ENCODE peak calls at places on chromosomes 7 and 10, in seven cellular contexts. V is mammary epithelial cell, P is transverse colon, F is tibial artery, A is breast epithelium, K is fibroblast of lung, Y is cardiac muscle cell. X is an unnamed sample.

GRCh38 chr10:93415693-93416092 is 66.4 kb downstream of the MYOF start:
- DNase-seq in V (no peak), P (no peak), F (no peak), A (no peak), K (no peak), Y (no peak), X (no peak)

GRCh38 chr10:131318791-131319190 is 7.3 kb upstream of the TCERG1L start:
- DNase-seq in V (no peak), P (no peak), F (no peak), A (no peak), K (no peak), Y (no peak), X (no peak)

GRCh38 chr7:151063212-151063561 is 3.8 kb downstream of the SLC4A2 start:
- DNase-seq in V (peak; percentile 60), P (no peak), F (peak; percentile 71), A (no peak), K (peak; percentile 64), Y (no peak), X (no peak)

GRCh38 chr7:27547401-27547800 is 115.3 kb downstream of the HIBADH start:
- DNase-seq in V (no peak), P (no peak), F (no peak), A (no peak), K (no peak), Y (no peak), X (no peak)

GRCh38 chr7:158957921-158958471 is 101.6 kb downstream of the DYNC2I1 start:
- DNase-seq in V (peak; percentile 43), P (peak; percentile 95), F (no peak), A (peak; percentile 58), K (no peak), Y (no peak), X (no peak)

GRCh38 chr10:33886299-33886698 is 551.8 kb upstream of the NRP1 start:
- DNase-seq in V (no peak), P (no peak), F (no peak), A (no peak), K (no peak), Y (no peak), X (no peak)

GRCh38 chr10:28282341-28282740 is 20.5 kb downstream of the MPP7 start:
- DNase-seq in V (no peak), P (no peak), F (no peak), A (no peak), K (no peak), Y (no peak), X (no peak)

GRCh38 chr10:78363190-78363589 is 329.5 kb downstream of the RPS24 start:
- DNase-seq in V (no peak), P (no peak), F (no peak), A (no peak), K (no peak), Y (no peak), X (no peak)

GRCh38 chr7:145212050-145212449 is 376.2 kb upstream of the TPK1 start:
- DNase-seq in V (no peak), P (no peak), F (no peak), A (no peak), K (peak; percentile 98), Y (no peak), X (no peak)

GRCh38 chr7:158260567-158261361 is 326.9 kb downstream of the PTPRN2 start:
- DNase-seq in V (no peak), P (no peak), F (no peak), A (no peak), K (no peak), Y (no peak), X (no peak)

GRCh38 chr7:128829391-128830166 is 627 bp upstream of the FLNC start:
- DNase-seq in V (no peak), P (no peak), F (no peak), A (no peak), K (peak; percentile 55), Y (peak; percentile 68), X (peak; percentile 64)

GRCh38 chr7:151426906-151427704 is 12.8 kb downstream of the CRYGN start:
- DNase-seq in V (no peak), P (no peak), F (no peak), A (no peak), K (no peak), Y (no peak), X (no peak)

GRCh38 chr7:44259547-44260457 is 59.0 kb downstream of the YKT6 start:
- DNase-seq in V (peak; percentile 71), P (peak; percentile 15), F (peak; percentile 82), A (peak; percentile 70), K (peak; percentile 99), Y (no peak), X (peak; percentile 39)

GRCh38 chr7:157268540-157268939 is 68.3 kb upstream of the DNAJB6 start:
- DNase-seq in V (no peak), P (no peak), F (no peak), A (no peak), K (no peak), Y (no peak), X (no peak)

GRCh38 chr10:1608408-1609037 is 128.8 kb downstream of the ADARB2 start:
- DNase-seq in V (no peak), P (no peak), F (no peak), A (no peak), K (no peak), Y (no peak), X (no peak)

GRCh38 chr7:94431620-94432295 is 37.1 kb downstream of the COL1A2 start:
- DNase-seq in V (no peak), P (no peak), F (no peak), A (no peak), K (peak; percentile 69), Y (no peak), X (no peak)

DNA sequence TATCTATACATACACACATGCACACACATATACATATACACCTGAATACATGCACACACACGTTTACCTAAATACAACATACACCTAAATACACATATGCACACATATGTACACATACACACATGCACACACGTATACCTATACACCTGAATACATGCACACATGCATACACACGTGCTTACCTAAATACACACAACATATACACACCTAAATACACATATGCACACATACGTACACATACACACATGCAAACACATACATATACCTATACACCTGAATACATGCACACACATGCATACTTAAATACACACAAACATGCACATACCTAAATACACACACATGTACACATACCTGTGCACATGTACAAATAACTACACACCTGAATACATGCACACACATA is 433.8 kb upstream of the FOXK1 start:
- DNase-seq in V (no peak), P (no peak), F (no peak), A (no peak), K (no peak), Y (no peak), X (no peak)
- H3K9me3 ChIP-seq in V (peaks cover 30% of the 10 kb centered on the region), P (no peaks in the 10 kb centered on the region), F (peaks cover 17% of the 10 kb centered on the region), A (peaks cover 28% of the 10 kb centered on the region), K (no peaks in the 10 kb centered on the region), Y (no peaks in the 10 kb centered on the region), X (peaks cover 15% of the 10 kb centered on the region)

GRCh38 chr7:12684733-12685132 is 2.7 kb upstream of the ARL4A start:
- DNase-seq in V (no peak), P (no peak), F (no peak), A (no peak), K (no peak), Y (no peak), X (no peak)

GRCh38 chr7:12686234-12686893 is 1.1 kb upstream of the ARL4A start:
- DNase-seq in V (peak; percentile 90), P (peak; percentile 97), F (peak; percentile 87), A (peak; percentile 92), K (peak; percentile 94), Y (peak; percentile 88), X (peak; percentile 91)

GRCh38 chr7:12684186-12684585 is 3.2 kb upstream of the ARL4A start:
- DNase-seq in V (no peak), P (no peak), F (no peak), A (no peak), K (no peak), Y (no peak), X (no peak)

GRCh38 chr7:12686894-12687212 is 580 bp upstream of the ARL4A start:
- DNase-seq in V (no peak), P (no peak), F (no peak), A (no peak), K (no peak), Y (no peak), X (no peak)

DNA sequence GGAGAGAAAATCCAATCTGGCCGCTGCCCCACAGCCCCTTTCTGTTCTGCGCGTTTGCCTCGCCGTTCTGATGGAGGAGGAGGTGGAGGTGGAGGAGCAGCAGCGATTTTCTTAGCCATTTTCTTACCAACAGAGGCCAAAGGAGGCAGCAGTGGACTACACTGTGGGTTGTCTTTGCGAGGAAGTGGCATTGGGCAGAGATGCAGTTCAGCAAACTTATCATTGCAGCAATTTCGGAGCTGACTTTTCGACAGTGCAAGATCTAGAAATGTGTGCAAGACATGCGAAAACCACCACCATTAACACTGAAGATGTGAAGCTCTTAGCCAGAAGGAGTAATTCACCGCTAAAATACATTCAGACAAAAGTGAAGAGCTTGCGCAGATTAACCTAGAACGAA is 1.9 kb upstream of the ARL4A start:
- DNase-seq in V (no peak), P (no peak), F (peak; percentile 33), A (no peak), K (peak; percentile 53), Y (peak; percentile 29), X (peak; percentile 26)
- TF ChIP-seq CTCF in V (peak; percentile 22), P (peak; percentile 8), F (peak; percentile 49), A (no peak), K (peak; percentile 50), Y (peak; percentile 59), X (peak; percentile 49)

GRCh38 chr7:56250135-56250534 is 133.9 kb upstream of the NUPR2 start:
- DNase-seq in V (no peak), P (no peak), F (no peak), A (no peak), K (no peak), Y (no peak), X (no peak)

DNA sequence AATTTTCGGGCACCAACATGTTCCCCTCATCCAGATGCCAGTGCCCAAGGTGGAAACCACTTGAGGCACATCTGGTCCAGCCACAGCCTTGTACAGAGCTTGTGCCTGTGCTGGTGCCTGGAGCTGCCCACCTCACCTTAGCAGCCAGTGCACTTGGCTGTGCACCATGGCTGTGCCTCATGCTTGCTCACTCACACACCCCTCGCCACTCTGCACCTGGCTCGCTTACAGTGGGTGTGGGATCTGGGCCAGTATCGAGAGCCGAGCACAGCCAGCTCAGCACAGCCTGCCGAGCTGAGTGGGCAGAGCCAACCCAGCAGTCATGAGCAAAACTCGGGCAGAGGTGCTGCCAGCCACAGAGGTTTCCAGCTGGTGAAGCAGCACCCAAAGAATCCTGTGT is 139.9 kb upstream of the NUPR2 start:
- DNase-seq in V (no peak), P (no peak), F (no peak), A (peak; percentile 50), K (no peak), Y (no peak), X (no peak)
- H3K9me3 ChIP-seq in V (peaks cover 12% of the 10 kb centered on the region), P (no peaks in the 10 kb centered on the region), F (peaks cover 5% of the 10 kb centered on the region), A (peaks cover 12% of the 10 kb centered on the region), K (no peaks in the 10 kb centered on the region), Y (no peaks in the 10 kb centered on the region), X (no peaks in the 10 kb centered on the region)

GRCh38 chr7:51314726-51315125 is 1.9 kb downstream of the COBL start:
- DNase-seq in V (no peak), P (no peak), F (no peak), A (no peak), K (no peak), Y (no peak), X (no peak)

GRCh38 chr7:51315393-51316261 is 982 bp downstream of the COBL start:
- DNase-seq in V (peak; percentile 36), P (peak; percentile 78), F (no peak), A (peak; percentile 69), K (no peak), Y (peak; percentile 36), X (no peak)

GRCh38 chr7:51316666-51317581 is at the start of gene COBL:
- DNase-seq in V (no peak), P (peak; percentile 54), F (no peak), A (peak; percentile 30), K (no peak), Y (peak; percentile 52), X (peak; percentile 54)

GRCh38 chr7:51317582-51317910 is 937 bp upstream of the COBL start:
- DNase-seq in V (no peak), P (no peak), F (no peak), A (no peak), K (no peak), Y (no peak), X (no peak)

GRCh38 chr7:51316262-51316665 is 345 bp downstream of the COBL start:
- DNase-seq in V (no peak), P (peak; percentile 55), F (no peak), A (peak; percentile 45), K (no peak), Y (no peak), X (peak; percentile 53)
- TF ChIP-seq CTCF in V (no peak), P (peak; percentile 29), F (no peak), A (peak; percentile 31), K (no peak), Y (no peak), X (no peak)